ENCODE peak calls at places on chromosomes 5 and 9, in ten cellular contexts. R, U, F, T, A, N, J, E, H and G are unnamed samples.

GRCh38 chr9:6449645-6450044 is 36.6 kb downstream of the UHRF2 start:
- DNase-seq in R (no peak), U (no peak), F (no peak), T (no peak), A (no peak), N (no peak), J (no peak), E (no peak), H (peak), G (no peak)

GRCh38 chr9:38047301-38048251 is 21.5 kb downstream of the SHB start:
- DNase-seq in R (peak), U (peak), F (no peak), T (peak), A (peak), N (no peak), J (no peak), E (no peak), H (peak), G (peak)

GRCh38 chr5:73625314-73625904 is 587 bp upstream of the ARHGEF28 start:
- DNase-seq in R (no peak), U (no peak), F (no peak), T (no peak), A (peak), N (no peak), J (no peak), E (no peak), H (peak), G (no peak)

GRCh38 chr5:165999693-166000092 is 2291.8 kb upstream of the WWC1 start:
- DNase-seq in R (no peak), U (no peak), F (no peak), T (no peak), A (no peak), N (no peak), J (no peak), E (no peak), H (no peak), G (no peak)

GRCh38 chr9:108708448-108708847 is 147.3 kb downstream of the ACTL7B start:
- DNase-seq in R (no peak), U (no peak), F (no peak), T (no peak), A (no peak), N (no peak), J (no peak), E (no peak), H (no peak), G (no peak)

GRCh38 chr5:7325975-7326911 is 69.7 kb upstream of the ADCY2 start:
- DNase-seq in R (no peak), U (no peak), F (no peak), T (no peak), A (peak), N (no peak), J (no peak), E (peak), H (no peak), G (no peak)

GRCh38 chr5:172775326-172776234 is 4.6 kb upstream of the DUSP1 start:
- DNase-seq in R (no peak), U (no peak), F (no peak), T (no peak), A (peak), N (no peak), J (no peak), E (peak), H (peak), G (peak)

GRCh38 chr9:89779816-89780215 is 175.0 kb downstream of the GADD45G start:
- DNase-seq in R (no peak), U (no peak), F (no peak), T (no peak), A (no peak), N (no peak), J (no peak), E (no peak), H (no peak), G (no peak)

GRCh38 chr5:157370967-157371366 is 89.0 kb upstream of the NIPAL4 start:
- DNase-seq in R (no peak), U (no peak), F (no peak), T (no peak), A (no peak), N (no peak), J (no peak), E (no peak), H (peak), G (no peak)

GRCh38 chr5:76764374-76764773 is 48.4 kb downstream of the F2R start:
- DNase-seq in R (no peak), U (no peak), F (no peak), T (no peak), A (no peak), N (no peak), J (no peak), E (no peak), H (no peak), G (no peak)

GRCh38 chr5:159851053-159851452 is 65.2 kb upstream of the ADRA1B start:
- DNase-seq in R (peak), U (no peak), F (no peak), T (peak), A (no peak), N (no peak), J (no peak), E (no peak), H (no peak), G (no peak)

GRCh38 chr5:63805151-63805550 is 157.1 kb downstream of the HTR1A start:
- DNase-seq in R (no peak), U (no peak), F (no peak), T (no peak), A (no peak), N (no peak), J (no peak), E (no peak), H (no peak), G (no peak)

GRCh38 chr9:72753261-72753893 is 199.5 kb downstream of the ALDH1A1 start:
- DNase-seq in R (peak), U (no peak), F (no peak), T (peak), A (no peak), N (no peak), J (no peak), E (no peak), H (peak), G (no peak)

GRCh38 chr5:170639221-170639925 is 135.6 kb downstream of the KCNIP1 start:
- DNase-seq in R (no peak), U (no peak), F (no peak), T (no peak), A (no peak), N (no peak), J (no peak), E (no peak), H (no peak), G (no peak)

GRCh38 chr9:133788819-133789733 is 50.9 kb upstream of the SARDH start:
- DNase-seq in R (no peak), U (no peak), F (no peak), T (no peak), A (peak), N (no peak), J (no peak), E (no peak), H (no peak), G (no peak)

GRCh38 chr9:124345063-124345462 is 70.2 kb downstream of the PSMB7 start:
- DNase-seq in R (no peak), U (no peak), F (no peak), T (no peak), A (no peak), N (no peak), J (no peak), E (no peak), H (no peak), G (no peak)

GRCh38 chr9:114512337-114512874 is 7.1 kb upstream of the WHRN start:
- DNase-seq in R (no peak), U (no peak), F (no peak), T (no peak), A (no peak), N (no peak), J (no peak), E (no peak), H (no peak), G (no peak)

GRCh38 chr5:132417010-132417439 is 47.5 kb downstream of the SLC22A5 start:
- DNase-seq in R (no peak), U (no peak), F (no peak), T (no peak), A (peak), N (no peak), J (no peak), E (no peak), H (no peak), G (no peak)

GRCh38 chr9:122001491-122002201 is 91.5 kb downstream of the TTLL11 start:
- DNase-seq in R (peak), U (no peak), F (no peak), T (no peak), A (peak), N (no peak), J (no peak), E (no peak), H (peak), G (no peak)

GRCh38 chr5:10566556-10567068 is 2.7 kb downstream of the ANKRD33B start:
- DNase-seq in R (no peak), U (no peak), F (no peak), T (no peak), A (no peak), N (no peak), J (no peak), E (no peak), H (no peak), G (no peak)

GRCh38 chr9:136538599-136539426 is 7.0 kb downstream of the NOTCH1 start:
- DNase-seq in R (no peak), U (no peak), F (peak), T (no peak), A (peak), N (no peak), J (peak), E (no peak), H (no peak), G (no peak)